ENCODE peak calls at places on chromosomes 3 and 15, in five cellular contexts. H, X, O, L and T are unnamed samples.

GRCh38 chr3:110420158-110420641 is 651.4 kb upstream of the NECTIN3 start:
- DNase-seq in O (peak), H (peak), L (no peak), X (no peak), T (peak)

GRCh38 chr15:49645937-49646336 is 25.1 kb downstream of the DTWD1 start:
- DNase-seq in H (no peak), X (no peak), L (no peak), O (peak), T (peak)

GRCh38 chr15:59160880-59161593 is 45.6 kb upstream of the LDHAL6B start:
- DNase-seq in L (no peak), H (no peak), X (peak), O (peak), T (peak)

GRCh38 chr15:57752426-57752825 is 45.9 kb downstream of the POLR2M start:
- DNase-seq in O (no peak), L (no peak), H (no peak), X (no peak), T (no peak)

GRCh38 chr3:190048831-190049541 is 71.7 kb downstream of the P3H2 start:
- DNase-seq in H (no peak), O (peak), L (no peak), X (no peak), T (no peak)

GRCh38 chr3:151877269-151877668 is 3.8 kb downstream of the SUCNR1 start:
- DNase-seq in O (no peak), L (no peak), X (no peak), H (no peak), T (no peak)

GRCh38 chr3:134312873-134313838 is 61.1 kb downstream of the AMOTL2 start:
- DNase-seq in L (no peak), H (no peak), O (peak), X (peak), T (peak)

GRCh38 chr3:15933439-15934144 is 135.8 kb upstream of the ANKRD28 start:
- DNase-seq in X (no peak), H (no peak), O (peak), L (no peak), T (no peak)

GRCh38 chr3:21942328-21942727 is 191.3 kb upstream of the ZNF385D start:
- DNase-seq in H (no peak), X (no peak), L (no peak), O (peak), T (peak)

GRCh38 chr3:24640330-24640877 is 145.8 kb upstream of the THRB start:
- DNase-seq in X (peak), L (no peak), O (no peak), H (peak), T (peak)

GRCh38 chr15:79901958-79902357 is 5.1 kb upstream of the MTHFS start:
- DNase-seq in L (peak), X (no peak), O (no peak), H (no peak), T (no peak)

GRCh38 chr15:101013151-101013550 is 94.0 kb downstream of the LRRK1 start:
- DNase-seq in H (no peak), O (no peak), X (no peak), L (no peak), T (no peak)

GRCh38 chr15:101526890-101527289 is 37.4 kb upstream of the PCSK6 start:
- DNase-seq in X (no peak), O (no peak), L (no peak), H (no peak), T (no peak)

GRCh38 chr15:80932989-80933388 is 56.6 kb downstream of the MESD start:
- DNase-seq in H (no peak), X (no peak), L (no peak), O (peak), T (no peak)

GRCh38 chr3:4824948-4825325 is 154.3 kb upstream of the BHLHE40 start:
- DNase-seq in L (no peak), H (peak), O (peak), X (peak), T (peak)

GRCh38 chr3:11392689-11393114 is 120.5 kb downstream of the ATG7 start:
- DNase-seq in H (no peak), X (no peak), O (no peak), L (no peak), T (no peak)

GRCh38 chr15:88391700-88392099 is 75.5 kb downstream of the MRPL46 start:
- DNase-seq in H (no peak), O (no peak), X (no peak), L (no peak), T (no peak)

GRCh38 chr15:90047956-90048575 is 46.9 kb downstream of the ZNF710 start:
- DNase-seq in H (no peak), O (no peak), L (no peak), X (no peak), T (no peak)

GRCh38 chr3:42117175-42118008 is 26.2 kb downstream of the TRAK1 start:
- DNase-seq in L (no peak), O (peak), H (peak), X (peak), T (peak)

GRCh38 chr3:194584866-194585265 is 48.4 kb downstream of the TMEM44 start:
- DNase-seq in L (no peak), X (no peak), O (peak), H (no peak), T (no peak)

GRCh38 chr15:38707802-38708671 is 143.4 kb upstream of the RASGRP1 start:
- DNase-seq in H (peak), L (no peak), X (peak), O (peak), T (peak)

GRCh38 chr15:79898369-79898768 is 1.6 kb upstream of the MTHFS start:
- DNase-seq in H (no peak), L (no peak), X (no peak), O (no peak), T (no peak)

GRCh38 chr15:42084465-42085235 is 9.7 kb downstream of the PLA2G4D start:
- DNase-seq in L (no peak), X (peak), H (no peak), O (peak), T (peak)

GRCh38 chr3:141738636-141739363 is 702 bp downstream of the RNF7 start:
- DNase-seq in X (peak), L (no peak), H (no peak), O (peak), T (no peak)

GRCh38 chr15:96392380-96393208 is 62.1 kb downstream of the NR2F2 start:
- DNase-seq in O (peak), L (no peak), X (no peak), H (no peak), T (no peak)

GRCh38 chr3:111895079-111895478 is 36.0 kb downstream of the PHLDB2 start:
- DNase-seq in H (peak), X (no peak), L (no peak), O (peak), T (no peak)

GRCh38 chr3:46857485-46858341 is 5.5 kb downstream of the MYL3 start:
- DNase-seq in H (no peak), O (no peak), X (no peak), L (no peak), T (no peak)

GRCh38 chr3:154122912-154123559 is 1.8 kb downstream of the ARHGEF26 start:
- DNase-seq in H (no peak), L (no peak), O (peak), X (peak), T (no peak)

GRCh38 chr3:67655364-67656121 is 1.1 kb upstream of the SUCLG2 start:
- DNase-seq in O (no peak), L (peak), H (no peak), X (no peak), T (no peak)

GRCh38 chr15:88255496-88256171 is 905 bp downstream of the NTRK3 start:
- DNase-seq in H (no peak), L (no peak), O (peak), X (peak), T (peak)

GRCh38 chr3:175737646-175738572 is 878.8 kb downstream of the NAALADL2 start:
- DNase-seq in O (peak), L (no peak), X (no peak), H (no peak), T (peak)

GRCh38 chr15:92810418-92811138 is 89.5 kb upstream of the CHD2 start:
- DNase-seq in X (peak), H (no peak), L (no peak), O (peak), T (peak)

GRCh38 chr3:155001289-155002007 is 78.7 kb upstream of the MME start:
- DNase-seq in L (no peak), X (no peak), O (no peak), H (no peak), T (peak)

GRCh38 chr3:9151240-9151639 is 98.2 kb downstream of the SRGAP3 start:
- DNase-seq in O (no peak), H (no peak), X (no peak), L (no peak), T (peak)

GRCh38 chr3:98786364-98786930 is 23.3 kb downstream of the ST3GAL6 start:
- DNase-seq in O (no peak), L (no peak), H (no peak), X (no peak), T (peak)

GRCh38 chr3:29649815-29650547 is 369.1 kb downstream of the RBMS3 start:
- DNase-seq in O (peak), L (peak), X (no peak), H (no peak), T (no peak)

GRCh38 chr15:75348563-75349350 is 1.9 kb downstream of the NEIL1 start:
- DNase-seq in O (no peak), H (no peak), L (no peak), X (peak), T (peak)

GRCh38 chr3:184806567-184807271 is 5.2 kb upstream of the VPS8 start:
- DNase-seq in O (no peak), H (no peak), X (peak), L (no peak), T (no peak)
- H3K4me3 ChIP-seq in O (no peak), H (no peak), X (no peak), L (no peak), T (no peak)

GRCh38 chr3:164360078-164360578 is 718.2 kb downstream of the SI start:
- DNase-seq in L (no peak), H (no peak), X (no peak), O (no peak), T (no peak)
- H3K4me2 ChIP-seq in L (no peak), H (no peak), X (no peak), O (no peak), T (no peak)

GRCh38 chr3:85482193-85482450 is 523.3 kb downstream of the CADM2 start:
- DNase-seq in O (no peak), H (no peak), L (no peak), X (no peak), T (no peak)
- H3K4me3 ChIP-seq in O (no peak), H (no peak), L (no peak), X (no peak), T (no peak)

DNA sequence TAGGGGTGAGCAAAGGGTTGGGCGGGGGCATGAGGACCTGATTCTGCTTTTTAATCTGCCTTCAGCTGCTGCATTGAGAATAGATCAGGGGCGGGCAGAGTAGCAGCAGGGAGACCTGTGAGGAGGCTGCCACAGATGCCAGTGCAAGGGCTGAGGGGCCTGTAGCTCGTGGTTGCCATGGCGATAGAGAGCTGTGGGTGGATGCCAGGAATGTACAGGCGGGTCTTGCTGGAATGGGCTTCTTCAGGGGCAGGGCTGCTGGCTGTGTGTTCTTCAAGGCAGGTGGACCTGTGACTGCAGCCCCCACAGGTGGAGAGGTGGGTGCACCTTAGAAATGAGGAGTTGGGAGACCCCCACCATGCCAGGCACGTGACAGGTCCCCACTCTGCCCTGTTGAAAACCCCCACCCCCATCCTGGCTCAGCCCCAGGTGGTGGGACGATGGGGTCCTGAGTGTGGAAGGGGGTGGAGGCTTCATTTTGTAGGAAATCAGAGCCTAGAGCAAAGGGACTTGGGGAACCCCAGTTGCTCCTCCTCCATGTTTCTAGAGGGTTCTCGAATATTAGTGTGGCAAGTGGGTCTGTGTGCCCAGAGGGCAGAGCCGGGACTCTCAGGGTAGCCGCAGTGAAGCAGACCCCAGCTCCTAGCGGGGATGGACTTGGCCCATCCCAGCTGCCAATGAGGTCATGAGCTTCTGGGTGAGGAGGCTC is 38.3 kb downstream of the SLC6A6 start:
- DNase-seq in H (no peak), O (peak), L (no peak), X (peak), T (no peak)
- H3K4me2 ChIP-seq in H (peak), O (no peak), L (no peak), X (no peak), T (no peak)